ENCODE peak calls at places on chromosomes 3 and 15, in seven cellular contexts. B is activated T-cell treated with anti-CD3 and anti-CD28 coated beads for 1 hour; O is stimulated activated CD8-positive, alpha-beta memory T cell treated with anti-CD3 and anti-CD28 coated beads, Interleukin-7, amount 100 ng/mL, for 1 hour; L is NCI-H1417; X is heart left ventricle; C is neural progenitor cell; Z is NCI-H1092. I is an unnamed sample.

GRCh38 chr15:35032471-35032870 is 44.4 kb upstream of the ZNF770 start:
- DNase-seq in B (no peak), O (no peak), L (no peak), X (no peak), C (no peak), Z (no peak), I (no peak)

GRCh38 chr3:101381809-101382208 is 61.4 kb upstream of the IMPG2 start:
- DNase-seq in B (no peak), O (no peak), L (peak; percentile 20), X (no peak), C (peak; percentile 51), Z (peak; percentile 2), I (no peak)

GRCh38 chr3:156892701-156893100 is 66.5 kb downstream of the LEKR1 start:
- DNase-seq in B (no peak), O (no peak), L (no peak), X (no peak), C (no peak), Z (no peak), I (no peak)

GRCh38 chr3:32406481-32407408 is 15.1 kb downstream of the CMTM7 start:
- DNase-seq in B (no peak), O (no peak), L (peak; percentile 46), X (no peak), C (no peak), Z (no peak), I (no peak)

GRCh38 chr15:35771878-35772442 is 226.0 kb upstream of the DPH6 start:
- DNase-seq in B (no peak), O (no peak), L (no peak), X (no peak), C (peak; percentile 18), Z (no peak), I (no peak)

GRCh38 chr3:160169139-160169830 is 55.9 kb upstream of the C3orf80 start:
- DNase-seq in B (no peak), O (no peak), L (no peak), X (no peak), C (no peak), Z (no peak), I (no peak)

GRCh38 chr15:101054991-101055390 is 135.8 kb downstream of the LRRK1 start:
- DNase-seq in B (no peak), O (no peak), L (no peak), X (no peak), C (no peak), Z (no peak), I (no peak)

GRCh38 chr15:64865998-64866520 is 24.3 kb downstream of the PLEKHO2 start:
- DNase-seq in B (no peak), O (no peak), L (no peak), X (no peak), C (peak; percentile 46), Z (no peak), I (no peak)

GRCh38 chr3:44568561-44568960 is 13.6 kb downstream of the ZKSCAN7 start:
- DNase-seq in B (no peak), O (no peak), L (no peak), X (no peak), C (no peak), Z (no peak), I (no peak)

GRCh38 chr15:63370764-63371163 is 10.9 kb downstream of the CA12 start:
- DNase-seq in B (no peak), O (no peak), L (peak; percentile 11), X (no peak), C (no peak), Z (no peak), I (no peak)

GRCh38 chr3:171018151-171018935 is 8.2 kb downstream of the SLC2A2 start:
- DNase-seq in B (no peak), O (no peak), L (no peak), X (no peak), C (peak; percentile 18), Z (no peak), I (no peak)

GRCh38 chr3:48607519-48607918 is 1.9 kb downstream of the UQCRC1 start:
- DNase-seq in B (no peak), O (no peak), L (no peak), X (no peak), C (no peak), Z (no peak), I (no peak)

GRCh38 chr3:115022214-115022613 is 124.9 kb downstream of the ZBTB20 start:
- DNase-seq in B (no peak), O (no peak), L (no peak), X (no peak), C (no peak), Z (no peak), I (no peak)

GRCh38 chr15:40265355-40265754 is 17.5 kb downstream of the ANKRD63 start:
- DNase-seq in B (no peak), O (no peak), L (no peak), X (no peak), C (no peak), Z (no peak), I (no peak)

GRCh38 chr3:29215948-29216347 is 64.9 kb upstream of the RBMS3 start:
- DNase-seq in B (no peak), O (no peak), L (no peak), X (no peak), C (no peak), Z (no peak), I (no peak)

GRCh38 chr3:20760981-20761380 is 575.0 kb upstream of the SGO1 start:
- DNase-seq in B (no peak), O (no peak), L (no peak), X (no peak), C (no peak), Z (no peak), I (no peak)

GRCh38 chr3:117105650-117106049 is 396.1 kb downstream of the TUSC7 start:
- DNase-seq in B (no peak), O (no peak), L (no peak), X (no peak), C (no peak), Z (no peak), I (no peak)

GRCh38 chr3:37387462-37387861 is 213.1 kb upstream of the LRRFIP2 start:
- DNase-seq in B (no peak), O (no peak), L (no peak), X (no peak), C (no peak), Z (no peak), I (no peak)

GRCh38 chr15:88954431-88955277 is 41.5 kb upstream of the MFGE8 start:
- DNase-seq in B (no peak), O (no peak), L (peak; percentile 4), X (peak; percentile 45), C (peak; percentile 30), Z (no peak), I (peak; percentile 23)

GRCh38 chr15:70281261-70281810 is 183.6 kb upstream of the TLE3 start:
- DNase-seq in B (no peak), O (no peak), L (no peak), X (no peak), C (no peak), Z (no peak), I (no peak)

GRCh38 chr3:31479431-31479830 is 53.3 kb upstream of the STT3B start:
- DNase-seq in B (no peak), O (no peak), L (no peak), X (no peak), C (no peak), Z (no peak), I (no peak)

GRCh38 chr15:60626669-60627068 is 147.7 kb upstream of the ICE2 start:
- DNase-seq in B (no peak), O (no peak), L (no peak), X (no peak), C (no peak), Z (no peak), I (no peak)

GRCh38 chr3:196757876-196758739 is 18.5 kb downstream of the PAK2 start:
- DNase-seq in B (no peak), O (no peak), L (no peak), X (no peak), C (no peak), Z (no peak), I (peak; percentile 10)

GRCh38 chr3:175896655-175897054 is 1037.5 kb downstream of the NAALADL2 start:
- DNase-seq in B (no peak), O (no peak), L (no peak), X (no peak), C (no peak), Z (no peak), I (no peak)

GRCh38 chr3:38131621-38132369 is 5.1 kb downstream of the ACAA1 start:
- DNase-seq in B (peak; percentile 12), O (no peak), L (no peak), X (no peak), C (peak; percentile 77), Z (no peak), I (no peak)

GRCh38 chr3:150293401-150294001 is 114.6 kb upstream of the TSC22D2 start:
- DNase-seq in B (no peak), O (no peak), L (no peak), X (no peak), C (no peak), Z (no peak), I (no peak)

GRCh38 chr15:31461911-31462480 is 135.4 kb downstream of the KLF13 start:
- DNase-seq in B (no peak), O (no peak), L (no peak), X (peak; percentile 16), C (no peak), Z (no peak), I (no peak)

GRCh38 chr3:160006282-160007163 is 17.9 kb downstream of the IL12A start:
- DNase-seq in B (no peak), O (no peak), L (peak; percentile 53), X (peak; percentile 38), C (peak; percentile 64), Z (peak; percentile 26), I (peak; percentile 27)

GRCh38 chr3:70532806-70533205 is 220.4 kb upstream of the MDFIC2 start:
- DNase-seq in B (no peak), O (no peak), L (no peak), X (no peak), C (no peak), Z (no peak), I (no peak)

GRCh38 chr15:42194502-42194901 is 13.6 kb downstream of the VPS39 start:
- DNase-seq in B (no peak), O (no peak), L (no peak), X (no peak), C (no peak), Z (no peak), I (peak; percentile 14)